ENCODE peak calls at places on chromosomes 13 and 19, in seven cellular contexts. J is right lobe of liver, K is upper lobe of left lung, P is neural progenitor cell, W is right atrium auricular region, Y is colonic mucosa, M is aorta. F is an unnamed sample. For H3K36me3, the result is how much of the 10 kb centered on the place peaks cover.

GRCh38 chr19:18476507-18477041 is 38.6 kb upstream of the ISYNA1 start:
- DNase-seq in W (no peak), J (no peak), P (no peak), M (no peak), K (no peak), Y (no peak), F (no peak)

GRCh38 chr13:65532231-65532630 is 1697.9 kb downstream of the PCDH9 start:
- DNase-seq in P (no peak), K (no peak), W (no peak), Y (no peak), M (no peak), J (no peak), F (no peak)

GRCh38 chr19:32367063-32367462 is 21.7 kb downstream of the ZNF507 start:
- DNase-seq in W (no peak), K (no peak), J (no peak), Y (no peak), P (no peak), M (no peak), F (no peak)

GRCh38 chr13:113730145-113730750 is 28.8 kb upstream of the TMEM255B start:
- DNase-seq in M (peak), K (no peak), P (no peak), J (peak), W (no peak), Y (no peak), F (no peak)

GRCh38 chr13:38577048-38577447 is 109.8 kb upstream of the FREM2 start:
- DNase-seq in W (no peak), J (no peak), K (no peak), Y (no peak), M (no peak), P (peak), F (no peak)

GRCh38 chr13:101390461-101390860 is 25.8 kb downstream of the NALCN start:
- DNase-seq in W (no peak), J (no peak), P (no peak), M (no peak), Y (no peak), K (no peak), F (no peak)

GRCh38 chr19:42076375-42076944 is 494 bp downstream of the ZNF574 start:
- DNase-seq in M (no peak), P (no peak), Y (peak), J (no peak), W (no peak), K (no peak), F (no peak)

GRCh38 chr19:40282209-40282580 is 3.0 kb downstream of the AKT2 start:
- DNase-seq in J (no peak), Y (no peak), K (no peak), P (no peak), W (no peak), M (no peak), F (no peak)

GRCh38 chr13:36151591-36151990 is 20.4 kb upstream of the DCLK1 start:
- DNase-seq in K (no peak), Y (no peak), W (no peak), J (no peak), P (no peak), M (no peak), F (no peak)

DNA sequence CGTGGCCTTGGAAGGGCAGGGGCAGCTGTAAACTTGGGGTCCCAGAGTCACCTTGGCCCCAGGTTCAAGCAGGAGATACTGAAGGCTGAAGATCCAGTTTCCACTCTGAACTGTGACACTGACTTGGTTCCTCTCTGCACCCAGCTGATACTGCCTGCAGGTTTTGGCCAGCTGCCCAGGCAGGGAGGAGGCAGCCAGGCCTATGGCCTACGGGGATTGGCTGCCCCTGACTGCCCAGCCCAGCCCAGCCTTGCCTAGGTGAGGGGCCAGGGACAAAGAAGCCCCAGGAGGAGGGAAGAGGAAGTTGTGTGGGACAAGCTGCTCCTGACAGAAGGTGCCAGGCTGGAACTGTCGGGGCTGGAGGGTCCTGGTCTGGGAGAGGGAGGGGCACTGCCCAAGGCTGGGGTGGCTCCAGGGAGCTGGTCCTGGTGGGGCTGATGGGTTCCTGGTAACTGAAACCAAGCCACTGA is 51.7 kb upstream of the CYP4F8 start:
- DNase-seq in J (peak), W (no peak), P (no peak), K (peak), M (no peak), Y (peak), F (no peak)
- H3K27ac ChIP-seq in J (no peak), W (no peak), P (no peak), K (no peak), M (no peak), Y (no peak), F (no peak)

GRCh38 chr19:2754659-2755447 is 15.0 kb upstream of the SLC39A3 start:
- DNase-seq in P (no peak), J (no peak), M (no peak), Y (no peak), W (no peak), K (peak), F (no peak)
- H3K36me3 ChIP-seq in P (under half), J (under half), M (under half), Y (under half), W (half or more), K (half or more), F (under half)

GRCh38 chr13:24693862-24694471 is 13.8 kb downstream of the ATP12A start:
- DNase-seq in W (no peak), K (no peak), Y (peak), J (no peak), M (no peak), P (peak), F (no peak)
- H3K4me3 ChIP-seq in W (no peak), K (no peak), Y (no peak), J (no peak), M (no peak), P (no peak), F (no peak)

GRCh38 chr19:49761249-49761624 is 1.9 kb downstream of the TSKS start:
- DNase-seq in W (no peak), K (no peak), J (no peak), P (no peak), M (no peak), Y (no peak), F (no peak)

GRCh38 chr19:49758292-49758691 is 4.8 kb downstream of the TSKS start:
- DNase-seq in M (no peak), Y (no peak), K (no peak), P (no peak), J (no peak), W (no peak), F (no peak)

GRCh38 chr19:49763230-49763629 is at the start of gene TSKS:
- DNase-seq in M (no peak), P (no peak), J (no peak), K (no peak), W (no peak), Y (no peak), F (no peak)

GRCh38 chr19:49764341-49764740 is 1.2 kb upstream of the TSKS start:
- DNase-seq in P (no peak), K (no peak), W (no peak), M (no peak), Y (no peak), J (no peak), F (no peak)

GRCh38 chr19:49761625-49762311 is 1.3 kb downstream of the TSKS start:
- DNase-seq in M (no peak), K (no peak), W (peak), J (no peak), Y (no peak), P (no peak), F (no peak)
- H3K27ac ChIP-seq in M (no peak), K (peak), W (peak), J (peak), Y (no peak), P (no peak), F (no peak)

GRCh38 chr19:15238639-15239155 is 6.4 kb upstream of the EPHX3 start:
- DNase-seq in W (no peak), Y (no peak), J (no peak), P (no peak), M (no peak), K (no peak), F (no peak)
- H3K36me3 ChIP-seq in W (half or more), Y (under half), J (under half), P (under half), M (under half), K (half or more), F (half or more)

GRCh38 chr13:71524245-71525002 is 342.6 kb downstream of the DACH1 start:
- DNase-seq in J (no peak), P (no peak), M (no peak), Y (no peak), K (no peak), W (no peak), F (no peak)
- H3K4me3 ChIP-seq in J (no peak), P (no peak), M (no peak), Y (no peak), K (peak), W (no peak), F (no peak)

F was measured in effector memory CD4-positive, alpha-beta T cell.